ENCODE peak calls at places on chromosomes 13 and 19, in six cellular contexts. H is OCI-LY7; L is uterus; P is Karpas-422; Q is brain microvascular endothelial cell; K is CD4-positive, alpha-beta memory T cell. E is an unnamed sample.

GRCh38 chr13:111090169-111090568 is 24.9 kb upstream of the ARHGEF7 start:
- DNase-seq in H (no peak), L (no peak), P (no peak), Q (no peak), K (no peak), E (no peak)

GRCh38 chr13:36907801-36908200 is 12.2 kb downstream of the SMAD9 start:
- DNase-seq in H (no peak), L (no peak), P (no peak), Q (no peak), K (no peak), E (no peak)

GRCh38 chr19:41226053-41226873 is 7.2 kb downstream of the AXL start:
- DNase-seq in H (no peak), L (peak; percentile 87), P (no peak), Q (peak; percentile 66), K (peak; percentile 29), E (no peak)

GRCh38 chr13:45564108-45564507 is 51.4 kb downstream of the ERICH6B start:
- DNase-seq in H (no peak), L (no peak), P (peak; percentile 27), Q (peak; percentile 54), K (no peak), E (no peak)

GRCh38 chr13:105240356-105240755 is 1295.1 kb downstream of the EFNB2 start:
- DNase-seq in H (no peak), L (no peak), P (no peak), Q (no peak), K (no peak), E (no peak)

GRCh38 chr19:18969953-18970659 is 29.1 kb upstream of the HOMER3 start:
- DNase-seq in H (no peak), L (no peak), P (no peak), Q (no peak), K (no peak), E (no peak)

GRCh38 chr19:5138606-5139594 is 170.0 kb downstream of the KDM4B start:
- DNase-seq in H (no peak), L (no peak), P (no peak), Q (peak; percentile 94), K (peak; percentile 82), E (peak; percentile 83)

GRCh38 chr13:82758056-82758455 is 1124.2 kb downstream of the SLITRK1 start:
- DNase-seq in H (no peak), L (no peak), P (peak; percentile 44), Q (peak; percentile 14), K (no peak), E (peak; percentile 30)

GRCh38 chr13:27038323-27038722 is 133.3 kb downstream of the USP12 start:
- DNase-seq in H (no peak), L (no peak), P (no peak), Q (peak; percentile 58), K (no peak), E (no peak)

GRCh38 chr19:15934332-15935078 is at the start of gene CYP4F11:
- DNase-seq in H (peak; percentile 14), L (peak; percentile 30), P (peak; percentile 74), Q (no peak), K (no peak), E (no peak)

GRCh38 chr19:1206063-1206732 is 620 bp downstream of the STK11 start:
- DNase-seq in H (no peak), L (no peak), P (no peak), Q (no peak), K (no peak), E (no peak)

GRCh38 chr13:87035538-87035937 is 635.6 kb upstream of the SLITRK5 start:
- DNase-seq in H (no peak), L (no peak), P (no peak), Q (no peak), K (no peak), E (no peak)

GRCh38 chr13:51821666-51822065 is 17.7 kb upstream of the DHRS12 start:
- DNase-seq in H (peak; percentile 88), L (no peak), P (peak; percentile 90), Q (no peak), K (peak; percentile 53), E (peak; percentile 89)

GRCh38 chr19:19372656-19373416 is 32.6 kb upstream of the GATAD2A start:
- DNase-seq in H (peak; percentile 90), L (no peak), P (peak; percentile 81), Q (peak; percentile 37), K (peak; percentile 52), E (no peak)

GRCh38 chr19:50983625-50984292 is at the start of gene KLK7:
- DNase-seq in H (no peak), L (no peak), P (no peak), Q (no peak), K (no peak), E (no peak)

GRCh38 chr13:102948006-102948405 is 102.2 kb downstream of the ERCC5 start:
- DNase-seq in H (no peak), L (no peak), P (no peak), Q (no peak), K (no peak), E (no peak)

GRCh38 chr19:1183543-1184172 is 9.6 kb upstream of the SBNO2 start:
- DNase-seq in H (no peak), L (no peak), P (no peak), Q (no peak), K (no peak), E (no peak)

GRCh38 chr19:30076101-30076551 is 134.1 kb downstream of the URI1 start:
- DNase-seq in H (no peak), L (no peak), P (no peak), Q (no peak), K (no peak), E (no peak)

GRCh38 chr13:101942535-101943157 is 459.2 kb downstream of the FGF14 start:
- DNase-seq in H (no peak), L (no peak), P (no peak), Q (no peak), K (no peak), E (no peak)

GRCh38 chr19:3061214-3062161 is 807 bp downstream of the TLE5 start:
- DNase-seq in H (peak; percentile 83), L (peak; percentile 77), P (peak; percentile 78), Q (no peak), K (peak; percentile 86), E (peak; percentile 66)

GRCh38 chr19:23470873-23471555 is 75.7 kb upstream of the ZNF91 start:
- DNase-seq in H (no peak), L (no peak), P (no peak), Q (no peak), K (no peak), E (no peak)

GRCh38 chr13:36436811-36437210 is 4.5 kb downstream of the CCNA1 start:
- DNase-seq in H (peak; percentile 58), L (no peak), P (no peak), Q (no peak), K (no peak), E (no peak)

GRCh38 chr19:57056972-57057371 is 62.8 kb upstream of the USP29 start:
- DNase-seq in H (no peak), L (peak; percentile 75), P (no peak), Q (no peak), K (no peak), E (no peak)

GRCh38 chr13:59537500-59537899 is 626.2 kb downstream of the DIAPH3 start:
- DNase-seq in H (no peak), L (no peak), P (no peak), Q (no peak), K (no peak), E (no peak)

GRCh38 chr19:14375055-14375581 is 6.1 kb upstream of the ADGRE5 start:
- DNase-seq in H (peak; percentile 65), L (no peak), P (peak; percentile 63), Q (no peak), K (peak; percentile 88), E (no peak)

GRCh38 chr13:80475718-80476117 is 134.8 kb upstream of the SPRY2 start:
- DNase-seq in H (no peak), L (no peak), P (no peak), Q (no peak), K (no peak), E (no peak)

GRCh38 chr13:99380921-99381645 is 73.9 kb upstream of the GPR183 start:
- DNase-seq in H (no peak), L (no peak), P (no peak), Q (no peak), K (no peak), E (no peak)
- H3K4me3 ChIP-seq in H (no peak overlapping the region), L (no peak overlapping the region), P (no peak overlapping the region), Q (no peak overlapping the region), K (no peak overlapping the region), E (no peak overlapping the region)

DNA sequence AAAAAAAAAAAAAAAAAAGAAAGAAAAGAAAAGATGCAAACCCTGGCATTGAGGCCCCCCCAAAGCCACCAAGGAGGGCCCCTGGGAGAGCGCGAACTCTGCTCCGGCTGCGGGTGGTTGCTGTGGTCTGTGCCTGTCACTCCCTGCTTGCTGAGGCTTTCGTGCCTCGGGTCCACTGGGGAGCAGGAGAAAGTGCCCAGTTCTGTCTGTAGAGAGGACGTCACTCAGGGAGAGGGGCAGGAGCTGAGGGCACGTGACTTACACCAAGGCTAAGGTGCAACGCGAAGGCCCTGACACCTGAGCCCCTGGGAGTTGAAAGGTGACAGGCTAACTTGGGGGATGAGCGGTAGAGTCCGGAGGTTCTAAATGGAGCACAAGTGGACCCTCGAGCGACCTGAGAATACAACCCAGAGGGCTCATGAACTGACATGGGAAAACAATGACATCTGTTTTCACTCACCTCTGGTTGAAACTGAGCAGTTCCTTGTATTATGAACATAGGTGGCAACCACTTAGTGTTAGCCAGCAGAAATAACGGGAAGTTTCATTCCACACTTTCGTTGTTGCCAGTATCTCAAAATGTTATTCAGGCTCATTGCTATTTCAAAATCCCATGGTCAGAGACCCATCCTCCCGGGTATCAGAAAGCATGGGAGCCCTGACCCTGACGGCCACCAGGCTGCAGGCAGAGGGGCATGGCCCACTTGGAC is 69.2 kb upstream of the TM9SF2 start:
- DNase-seq in H (peak; percentile 29), L (no peak), P (no peak), Q (no peak), K (no peak), E (no peak)
- H3K4me3 ChIP-seq in H (peak overlapping the region; percentile 18), L (no peak overlapping the region), P (no peak overlapping the region), Q (no peak overlapping the region), K (peak overlapping the region; percentile 53), E (no peak overlapping the region)

DNA sequence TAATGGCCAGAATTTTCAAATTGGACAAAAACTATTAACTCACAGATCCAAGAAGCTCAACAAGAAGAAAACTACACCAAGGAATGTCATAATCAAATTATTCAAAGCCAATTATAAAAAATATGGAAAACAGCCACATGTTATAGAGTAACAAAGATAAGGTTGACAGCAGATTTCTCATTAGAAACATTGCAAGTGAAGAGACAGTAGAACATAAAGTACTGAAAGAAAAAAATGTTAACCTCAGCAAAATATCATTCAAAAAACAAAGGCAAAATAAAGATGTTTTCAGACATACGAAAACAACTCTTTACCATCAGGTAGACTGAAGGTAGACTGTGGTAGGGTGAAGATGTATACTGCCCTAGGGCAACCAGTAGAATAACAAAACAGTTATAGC is 83.4 kb downstream of the KCNRG start:
- DNase-seq in H (peak; percentile 43), L (no peak), P (no peak), Q (no peak), K (no peak), E (no peak)
- H3K4me3 ChIP-seq in H (no peak overlapping the region), L (no peak overlapping the region), P (no peak overlapping the region), Q (no peak overlapping the region), K (no peak overlapping the region), E (no peak overlapping the region)

DNA sequence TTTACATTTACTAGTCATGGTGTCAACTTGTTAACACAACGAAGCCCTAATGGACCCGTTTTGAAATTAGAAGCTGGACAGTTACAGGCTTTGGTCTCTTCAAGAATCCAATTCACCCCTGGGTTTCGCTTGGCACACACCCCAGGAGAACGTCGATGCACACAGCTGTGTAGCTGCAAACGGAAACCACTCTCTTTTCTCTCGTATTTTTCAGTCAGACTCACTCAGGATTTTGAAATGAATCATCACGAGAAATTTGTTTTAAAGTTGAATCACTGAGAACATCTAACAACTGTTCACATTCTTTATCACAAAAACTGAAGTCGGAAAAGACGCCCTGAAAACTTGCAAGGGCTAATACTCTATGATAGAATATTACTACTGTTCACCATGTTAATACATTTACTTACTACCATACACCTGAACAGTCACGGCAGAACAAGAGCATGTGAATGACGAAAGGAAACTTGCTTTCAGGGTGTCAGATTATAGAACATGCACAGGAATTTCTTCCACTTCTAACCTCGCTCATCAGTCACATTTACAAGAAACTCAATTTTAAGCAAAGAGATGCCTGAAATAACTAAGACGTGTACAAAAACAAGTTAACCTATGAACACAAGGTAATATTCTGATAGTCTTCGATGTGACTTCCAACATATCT is 4.7 kb downstream of the PNMA8A start:
- DNase-seq in H (peak; percentile 75), L (peak; percentile 71), P (peak; percentile 40), Q (peak; percentile 75), K (no peak), E (no peak)
- H3K4me3 ChIP-seq in H (peak overlapping the region; percentile 51), L (no peak overlapping the region), P (no peak overlapping the region), Q (no peak overlapping the region), K (no peak overlapping the region), E (no peak overlapping the region)